ENCODE peak calls at places on chromosomes 13 and 19, in nine cellular contexts. N is tibial nerve, E is AG04450, V is heart left ventricle, T is GM06990, D is endodermal cell, A is PC-3, Y is GM23338, L is testis. K is an unnamed sample.

GRCh38 chr19:42424345-42424707 is 2.9 kb downstream of the LIPE start:
- DNase-seq in A (no peak), D (no peak), L (peak), T (no peak), V (no peak), N (no peak), Y (no peak), E (no peak), K (no peak)

GRCh38 chr19:53927745-53928144 is 18.7 kb downstream of the CACNG7 start:
- DNase-seq in N (no peak), D (peak), T (no peak), V (no peak), L (peak), E (peak), A (peak), Y (peak), K (peak)

GRCh38 chr13:30841161-30841560 is 64.9 kb upstream of the MEDAG start:
- DNase-seq in D (no peak), A (no peak), V (no peak), Y (no peak), T (no peak), L (no peak), N (no peak), E (no peak), K (no peak)

GRCh38 chr19:55212447-55212846 is 3.1 kb upstream of the PTPRH start:
- DNase-seq in A (peak), L (no peak), Y (peak), T (no peak), N (no peak), E (no peak), D (peak), V (no peak), K (no peak)

GRCh38 chr19:6971366-6971765 is 49.9 kb downstream of the MBD3L2B start:
- DNase-seq in A (peak), Y (no peak), V (no peak), T (no peak), N (no peak), D (no peak), L (no peak), E (no peak), K (no peak)

GRCh38 chr19:16168465-16169081 is 4.8 kb downstream of the CIB3 start:
- DNase-seq in E (no peak), A (peak), T (no peak), D (no peak), L (no peak), V (no peak), Y (peak), N (no peak), K (no peak)

GRCh38 chr13:110841846-110842245 is 73.0 kb downstream of the ANKRD10 start:
- DNase-seq in L (no peak), D (peak), E (no peak), T (no peak), N (no peak), A (peak), Y (no peak), V (no peak), K (no peak)

GRCh38 chr13:109297628-109298027 is 488.8 kb downstream of the IRS2 start:
- DNase-seq in N (no peak), L (no peak), A (no peak), E (peak), Y (no peak), D (no peak), T (no peak), V (no peak), K (no peak)

GRCh38 chr19:16367269-16367683 is 42.6 kb downstream of the KLF2 start:
- DNase-seq in V (no peak), Y (no peak), L (no peak), T (peak), E (no peak), N (no peak), A (no peak), D (no peak), K (no peak)

GRCh38 chr19:7109678-7110289 is 40.3 kb downstream of the ZNF557 start:
- DNase-seq in D (peak), L (peak), N (no peak), A (no peak), V (no peak), E (no peak), T (no peak), Y (peak), K (no peak)

GRCh38 chr19:51207747-51208146 is 17.1 kb upstream of the CD33 start:
- DNase-seq in Y (no peak), A (peak), E (no peak), T (no peak), L (no peak), V (no peak), N (no peak), D (no peak), K (no peak)

GRCh38 chr13:33182729-33183128 is 102.8 kb downstream of the STARD13 start:
- DNase-seq in Y (no peak), V (no peak), A (no peak), D (peak), E (no peak), N (no peak), L (no peak), T (no peak), K (no peak)

GRCh38 chr19:17886515-17886914 is 14.8 kb downstream of the SLC5A5 start:
- DNase-seq in D (no peak), N (no peak), L (no peak), Y (no peak), V (no peak), T (no peak), E (no peak), A (no peak), K (no peak)

GRCh38 chr19:15194938-15195337 is 5.9 kb downstream of the NOTCH3 start:
- DNase-seq in A (no peak), N (no peak), T (no peak), Y (no peak), D (no peak), E (no peak), V (peak), L (no peak), K (no peak)

GRCh38 chr19:16210168-16210567 is 12.5 kb downstream of the AP1M1 start:
- DNase-seq in D (no peak), E (no peak), N (no peak), Y (no peak), T (no peak), V (no peak), A (no peak), L (no peak), K (no peak)

GRCh38 chr13:52832268-52832667 is 16.2 kb downstream of the PCDH8 start:
- DNase-seq in L (no peak), D (peak), Y (no peak), E (no peak), V (no peak), T (no peak), A (no peak), N (no peak), K (no peak)

GRCh38 chr19:32324631-32325215 is 20.7 kb upstream of the ZNF507 start:
- DNase-seq in Y (no peak), D (no peak), T (no peak), E (no peak), A (no peak), L (no peak), V (no peak), N (no peak), K (no peak)

GRCh38 chr19:37511821-37512220 is 5.1 kb downstream of the ZNF793 start:
- DNase-seq in V (no peak), Y (no peak), A (no peak), D (no peak), N (no peak), E (no peak), L (no peak), T (no peak), K (no peak)
- TF ChIP-seq CTCF in V (no peak), Y (no peak), A (no peak), D (no peak), N (no peak), E (no peak), L (no peak), T (no peak), K (no peak)

GRCh38 chr19:47719047-47719885 is 6.0 kb downstream of the EHD2 start:
- DNase-seq in D (peak), A (no peak), E (peak), T (no peak), V (peak), L (peak), Y (no peak), N (peak), K (no peak)

GRCh38 chr19:47714339-47714738 is 1.1 kb downstream of the EHD2 start:
- DNase-seq in N (no peak), L (no peak), T (no peak), V (no peak), D (no peak), Y (no peak), A (no peak), E (no peak), K (no peak)

GRCh38 chr19:47711652-47712239 is 1.5 kb upstream of the EHD2 start:
- DNase-seq in L (no peak), T (no peak), E (no peak), D (no peak), V (no peak), Y (no peak), N (no peak), A (no peak), K (no peak)

GRCh38 chr19:47716270-47716937 is 3.2 kb downstream of the EHD2 start:
- DNase-seq in L (no peak), T (no peak), Y (no peak), D (no peak), V (no peak), A (no peak), N (no peak), E (no peak), K (no peak)

GRCh38 chr19:47713046-47714021 is at the start of gene EHD2:
- DNase-seq in L (peak), N (peak), D (peak), V (peak), T (no peak), E (peak), Y (peak), A (no peak), K (no peak)
- H3K4me3 ChIP-seq in L (peak), N (peak), D (peak), V (peak), T (no peak), E (peak), Y (peak), A (no peak), K (peak)

GRCh38 chr13:100589178-100589725 is 663 bp upstream of the GGACT start:
- DNase-seq in L (no peak), Y (no peak), V (no peak), N (no peak), D (no peak), E (no peak), T (no peak), A (no peak), K (no peak)

GRCh38 chr13:100594255-100594654 is 5.7 kb upstream of the GGACT start:
- DNase-seq in E (no peak), A (no peak), T (no peak), Y (no peak), D (no peak), V (no peak), N (no peak), L (no peak), K (no peak)

GRCh38 chr13:100584901-100585300 is 3.7 kb downstream of the GGACT start:
- DNase-seq in E (no peak), D (no peak), V (no peak), L (no peak), N (no peak), T (no peak), A (no peak), Y (peak), K (no peak)

GRCh38 chr13:100588350-100589177 is at the start of gene GGACT:
- DNase-seq in V (peak), A (peak), T (peak), Y (peak), D (peak), L (peak), N (peak), E (no peak), K (no peak)
- TF ChIP-seq CTCF in V (peak), A (peak), T (peak), Y (peak), D (peak), L (peak), N (peak), E (peak), K (peak)

GRCh38 chr19:1668339-1669123 is 16.1 kb upstream of the TCF3 start:
- DNase-seq in E (no peak), L (no peak), Y (peak), D (peak), A (no peak), N (no peak), T (peak), V (no peak), K (no peak)
- H3K4me3 ChIP-seq in E (no peak), L (no peak), Y (peak), D (no peak), A (no peak), N (peak), T (peak), V (no peak), K (no peak)

GRCh38 chr19:11379857-11380350 is 4.2 kb downstream of the EPOR start:
- DNase-seq in V (no peak), E (no peak), Y (no peak), N (no peak), T (no peak), A (peak), L (no peak), D (no peak), K (no peak)

GRCh38 chr19:11382898-11383705 is 1.0 kb downstream of the EPOR start:
- DNase-seq in N (no peak), E (no peak), Y (peak), A (peak), D (peak), T (peak), L (peak), V (peak), K (no peak)

GRCh38 chr19:11380653-11381534 is 3.2 kb downstream of the EPOR start:
- DNase-seq in D (peak), E (peak), N (peak), T (peak), L (peak), Y (peak), V (peak), A (peak), K (peak)

GRCh38 chr19:11383706-11384048 is 437 bp downstream of the EPOR start:
- DNase-seq in A (no peak), D (no peak), Y (no peak), N (no peak), E (no peak), V (no peak), T (no peak), L (no peak), K (no peak)

GRCh38 chr19:11381535-11382369 is 2.4 kb downstream of the EPOR start:
- DNase-seq in L (peak), N (no peak), T (peak), E (no peak), D (peak), Y (peak), A (peak), V (peak), K (no peak)
- TF ChIP-seq CTCF in L (peak), N (no peak), T (peak), E (peak), D (peak), Y (peak), A (peak), V (no peak), K (peak)

GRCh38 chr19:13814550-13814949 is 19.3 kb downstream of the ZSWIM4 start:
- DNase-seq in V (no peak), Y (no peak), D (peak), A (no peak), N (no peak), T (no peak), E (no peak), L (no peak), K (no peak)
- H3K4me3 ChIP-seq in V (no peak), Y (no peak), D (no peak), A (no peak), N (no peak), T (no peak), E (no peak), L (no peak), K (no peak)

GRCh38 chr13:78238911-78239310 is 320.3 kb upstream of the EDNRB start:
- DNase-seq in T (no peak), L (no peak), Y (no peak), V (no peak), E (no peak), A (peak), D (no peak), N (no peak), K (no peak)

GRCh38 chr13:78247362-78247761 is 328.7 kb upstream of the EDNRB start:
- DNase-seq in N (no peak), V (no peak), D (no peak), Y (no peak), L (no peak), T (no peak), E (no peak), A (no peak), K (no peak)

GRCh38 chr13:78239681-78240080 is 321.1 kb upstream of the EDNRB start:
- DNase-seq in L (no peak), V (no peak), Y (peak), T (no peak), A (no peak), E (no peak), N (no peak), D (peak), K (no peak)

GRCh38 chr13:78241278-78241919 is 322.8 kb upstream of the EDNRB start:
- DNase-seq in Y (peak), N (no peak), A (peak), T (peak), E (peak), V (peak), L (peak), D (peak), K (peak)
- TF ChIP-seq CTCF in Y (peak), N (peak), A (peak), T (peak), E (peak), V (peak), L (peak), D (peak), K (peak)

DNA sequence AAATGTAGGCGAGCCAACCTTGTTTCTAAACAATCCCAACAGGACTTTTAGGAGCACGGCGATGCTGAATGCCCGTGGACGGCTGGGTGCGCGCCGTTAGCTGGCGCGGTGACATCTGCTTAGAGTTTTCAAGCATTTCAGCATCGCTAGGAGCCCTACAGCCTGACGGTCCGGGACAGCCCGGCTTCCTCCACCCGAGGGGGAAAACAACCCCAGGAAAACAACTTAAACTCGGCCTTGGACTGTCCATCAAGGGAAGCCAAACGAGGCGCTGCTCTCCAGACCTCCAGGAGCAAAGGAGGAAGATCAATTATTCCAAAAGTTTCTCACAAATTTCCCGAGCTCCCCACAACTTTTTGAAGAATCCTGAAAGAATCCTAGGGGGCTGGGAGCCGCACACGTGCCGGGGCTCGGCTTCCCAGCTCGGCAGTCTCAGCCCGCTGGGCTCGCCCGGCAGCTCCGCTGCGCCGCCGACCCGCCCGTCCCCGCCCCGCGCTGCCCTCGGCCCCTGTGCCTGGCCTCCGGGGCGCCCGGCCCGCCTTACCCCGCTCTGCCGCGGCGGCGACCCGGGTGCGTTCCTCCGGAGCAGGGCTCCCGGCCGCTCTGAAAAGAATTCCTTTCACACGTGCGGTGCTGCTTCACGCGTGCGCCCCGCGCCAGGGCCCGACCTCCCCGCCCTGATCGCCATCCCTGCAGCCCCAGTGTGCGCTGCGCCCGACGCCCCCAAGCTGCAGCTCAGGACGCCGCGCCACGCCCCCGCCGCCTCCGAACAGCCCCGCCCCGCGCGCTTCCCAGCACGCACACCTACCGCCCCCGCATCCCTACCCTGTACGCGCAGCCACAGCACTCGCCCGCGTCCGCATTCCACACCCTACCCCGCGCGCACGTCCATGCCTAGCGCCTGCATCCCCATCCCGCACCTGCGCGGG is at the start of gene GJA3:
- DNase-seq in D (peak), Y (peak), A (peak), T (peak), V (peak), N (no peak), E (no peak), L (peak), K (no peak)
- H3K4me3 ChIP-seq in D (peak), Y (peak), A (peak), T (peak), V (peak), N (peak), E (peak), L (peak), K (peak)